ENCODE peak calls at places on chromosomes 16 and 17, in eight cellular contexts. Y, X, J, K, H, L, U and V are unnamed samples.

GRCh38 chr17:47850373-47850691 is 631 bp downstream of the SP6 start:
- ATAC-seq in Y (no peak), X (no peak), J (peak), K (no peak), H (no peak), L (peak), U (no peak), V (no peak)

GRCh38 chr16:4089811-4090293 is 26.4 kb downstream of the ADCY9 start:
- ATAC-seq in Y (peak), X (no peak), J (no peak), K (no peak), H (no peak), L (peak), U (peak), V (no peak)

GRCh38 chr17:17710355-17710727 is 29.1 kb downstream of the RAI1 start:
- ATAC-seq in Y (no peak), X (no peak), J (no peak), K (no peak), H (no peak), L (no peak), U (no peak), V (no peak)

GRCh38 chr16:23959069-23959800 is 123.5 kb downstream of the PRKCB start:
- ATAC-seq in Y (no peak), X (peak), J (no peak), K (peak), H (peak), L (peak), U (no peak), V (peak)

GRCh38 chr17:2996938-2997670 is 66.3 kb downstream of the OR1D5 start:
- ATAC-seq in Y (no peak), X (no peak), J (no peak), K (no peak), H (no peak), L (no peak), U (no peak), V (no peak)

GRCh38 chr17:10036511-10037061 is 131.5 kb upstream of the RCVRN start:
- ATAC-seq in Y (no peak), X (no peak), J (no peak), K (peak), H (no peak), L (peak), U (peak), V (no peak)

GRCh38 chr16:30893082-30893743 is 664 bp downstream of the BCL7C start:
- ATAC-seq in Y (no peak), X (peak), J (no peak), K (no peak), H (peak), L (no peak), U (no peak), V (peak)

GRCh38 chr17:42797067-42798007 is 1.2 kb downstream of the COA3 start:
- ATAC-seq in Y (no peak), X (no peak), J (no peak), K (no peak), H (no peak), L (no peak), U (peak), V (no peak)

GRCh38 chr17:18995220-18995619 is 9.3 kb downstream of the FAM83G start:
- ATAC-seq in Y (no peak), X (no peak), J (no peak), K (no peak), H (no peak), L (no peak), U (no peak), V (no peak)

GRCh38 chr16:85126731-85127662 is 14.7 kb upstream of the CIBAR2 start:
- ATAC-seq in Y (peak), X (peak), J (peak), K (peak), H (no peak), L (no peak), U (peak), V (peak)

GRCh38 chr16:24538756-24539294 is 541 bp upstream of the RBBP6 start:
- ATAC-seq in Y (peak), X (no peak), J (peak), K (peak), H (no peak), L (peak), U (peak), V (peak)

GRCh38 chr16:86096850-86097249 is 197.9 kb downstream of the IRF8 start:
- ATAC-seq in Y (no peak), X (no peak), J (no peak), K (no peak), H (no peak), L (no peak), U (no peak), V (no peak)

GRCh38 chr16:11692171-11692570 is 23.9 kb downstream of the SNN start:
- ATAC-seq in Y (no peak), X (no peak), J (no peak), K (no peak), H (no peak), L (no peak), U (no peak), V (no peak)

GRCh38 chr16:67982011-67982696 is 1.9 kb upstream of the DPEP3 start:
- ATAC-seq in Y (no peak), X (no peak), J (no peak), K (no peak), H (no peak), L (no peak), U (no peak), V (no peak)

GRCh38 chr16:74760007-74760767 is 14.4 kb downstream of the FA2H start:
- ATAC-seq in Y (peak), X (no peak), J (no peak), K (no peak), H (no peak), L (no peak), U (no peak), V (peak)

GRCh38 chr17:56751145-56751743 is 82.5 kb downstream of the C17orf67 start:
- ATAC-seq in Y (peak), X (no peak), J (no peak), K (peak), H (no peak), L (peak), U (no peak), V (no peak)

GRCh38 chr16:66606000-66606751 is 1.7 kb downstream of the CMTM3 start:
- ATAC-seq in Y (no peak), X (no peak), J (no peak), K (no peak), H (no peak), L (no peak), U (no peak), V (no peak)

GRCh38 chr17:31598388-31598760 is 206.9 kb downstream of the RAB11FIP4 start:
- ATAC-seq in Y (no peak), X (no peak), J (no peak), K (no peak), H (no peak), L (no peak), U (no peak), V (no peak)

GRCh38 chr16:615122-615521 is 15.7 kb upstream of the WFIKKN1 start:
- ATAC-seq in Y (no peak), X (no peak), J (no peak), K (no peak), H (no peak), L (no peak), U (no peak), V (no peak)

GRCh38 chr16:57846078-57846697 is 43.9 kb upstream of the KIFC3 start:
- ATAC-seq in Y (no peak), X (no peak), J (no peak), K (peak), H (no peak), L (no peak), U (no peak), V (no peak)